ENCODE peak calls at places on chromosomes 11 and 22, in four cellular contexts. X is WTC11, Z is K562, R is GM12878. W is an unnamed sample.
A peak's percentile ranks its signal among the peaks of the same experiment; 100 is the strongest.

GRCh38 chr11:108483163-108483562 is 15.0 kb downstream of the POGLUT3 start:
- DNase-seq in Z (no peak), R (no peak), X (no peak), W (no peak)

GRCh38 chr22:41361716-41362310 is 19.9 kb upstream of the TEF start:
- DNase-seq in X (no peak), R (no peak), Z (no peak), W (no peak)

GRCh38 chr11:86980397-86980796 is 25.2 kb upstream of the FZD4 start:
- DNase-seq in R (no peak), Z (no peak), X (no peak), W (no peak)

GRCh38 chr11:128205796-128206195 is 381.6 kb downstream of the ETS1 start:
- DNase-seq in X (no peak), Z (no peak), R (no peak), W (no peak)

GRCh38 chr22:23762866-23763578 is at the start of gene C22orf15:
- DNase-seq in X (peak; percentile 65), Z (no peak), R (no peak), W (peak; percentile 19)

GRCh38 chr11:15258433-15259350 is 144.0 kb downstream of the INSC start:
- DNase-seq in X (no peak), R (no peak), Z (no peak), W (no peak)

GRCh38 chr11:22725079-22725478 is 58.7 kb downstream of the GAS2 start:
- DNase-seq in X (no peak), R (no peak), Z (no peak), W (no peak)

GRCh38 chr11:44530413-44531115 is 34.9 kb upstream of the CD82 start:
- DNase-seq in R (no peak), X (no peak), Z (peak; percentile 42), W (no peak)

GRCh38 chr22:43853328-43853931 is 8.9 kb downstream of the SULT4A1 start:
- DNase-seq in X (peak; percentile 42), R (no peak), Z (no peak), W (no peak)

GRCh38 chr11:128552783-128553661 is 34.3 kb downstream of the ETS1 start:
- DNase-seq in X (no peak), Z (no peak), R (peak; percentile 95), W (no peak)

GRCh38 chr11:28343304-28344233 is 235.4 kb downstream of the METTL15 start:
- DNase-seq in R (no peak), Z (peak; percentile 33), X (no peak), W (no peak)

GRCh38 chr22:23752090-23752691 is 1.3 kb upstream of the ZNF70 start:
- DNase-seq in X (no peak), Z (no peak), R (no peak), W (peak; percentile 30)

DNA sequence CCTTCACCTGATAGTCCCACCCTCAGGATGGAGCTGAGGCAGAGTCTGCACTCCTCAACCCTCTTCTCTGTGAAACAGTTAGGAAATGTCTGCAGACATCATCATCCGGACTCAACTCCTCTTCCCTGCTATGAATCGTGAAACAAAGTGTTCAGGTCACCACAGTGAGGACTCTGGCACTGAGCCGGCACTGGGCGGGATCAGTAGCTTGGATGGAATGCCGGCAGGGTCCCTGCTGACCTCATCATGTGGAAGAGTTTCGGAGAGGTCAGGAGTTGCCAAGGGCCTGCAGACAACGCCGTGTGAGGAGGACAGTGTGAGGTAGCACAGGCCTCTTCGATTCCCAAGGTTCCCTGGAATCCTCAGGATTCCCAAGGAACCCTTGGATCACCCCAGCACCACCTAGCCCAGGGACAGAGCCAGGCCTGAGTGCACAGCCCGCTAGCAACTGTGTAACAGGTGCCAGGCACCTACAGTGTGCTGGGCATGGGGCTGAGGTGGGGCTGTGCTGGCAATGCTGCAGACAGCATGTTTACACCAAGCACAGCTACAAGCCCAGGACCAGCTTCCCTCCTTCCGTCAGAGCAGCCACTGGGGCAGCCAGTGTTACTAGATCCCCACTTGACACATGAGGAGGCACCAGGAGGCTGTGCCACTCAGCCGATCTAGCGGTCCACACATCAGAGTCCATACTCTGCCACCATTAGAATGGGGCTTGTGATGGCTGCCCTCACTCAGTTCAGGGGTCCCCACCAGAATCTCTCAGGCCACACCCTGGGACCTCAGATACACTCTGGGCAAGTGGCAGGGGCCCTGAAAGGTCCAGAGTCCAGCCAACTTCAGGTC is 693 bp upstream of the LINC01488 start:
- DNase-seq in Z (no peak), R (no peak), X (no peak), W (no peak)
- TF ChIP-seq MAX in Z (no peak), R (no peak), X (no peak), W (no peak)

DNA sequence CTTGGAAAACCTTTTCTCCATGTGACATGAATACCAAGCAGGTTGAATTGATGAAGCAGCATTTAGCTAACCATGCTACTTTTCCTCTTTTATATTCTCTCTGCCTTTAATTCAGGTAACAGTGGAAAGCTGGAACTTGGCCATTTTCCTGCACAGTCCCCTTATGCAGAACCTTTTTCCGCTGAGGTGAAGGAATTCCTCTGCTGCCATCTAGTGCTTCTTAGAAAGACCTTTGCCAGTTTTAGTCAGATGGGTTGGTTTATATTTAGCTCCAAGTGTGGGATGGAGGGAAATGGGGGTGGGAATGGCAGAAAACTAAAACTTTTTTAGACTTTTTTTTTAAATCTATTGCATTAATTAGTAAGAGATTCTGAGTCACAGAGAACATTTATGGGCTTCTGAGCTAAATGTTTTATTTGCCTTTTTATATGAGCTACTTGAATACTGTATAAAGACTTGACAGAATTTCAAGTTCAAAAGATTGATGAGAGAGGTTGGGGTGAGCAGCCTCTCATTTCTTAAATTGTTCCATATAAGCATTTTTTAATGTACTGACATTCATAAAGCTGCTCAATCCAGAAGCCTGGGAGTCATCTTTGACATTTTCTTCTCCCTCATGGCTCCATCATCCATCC is 153.9 kb upstream of the ZC3H12C start:
- DNase-seq in R (no peak), Z (peak; percentile 41), X (no peak), W (peak; percentile 50)
- TF ChIP-seq USF1 in R (no peak), Z (no peak), X (no peak), W (no peak)

GRCh38 chr11:11836676-11837231 is 5.0 kb upstream of the USP47 start:
- DNase-seq in X (no peak), R (no peak), Z (no peak), W (no peak)
- TF ChIP-seq MAX in X (no peak), R (no peak), Z (no peak), W (no peak)

GRCh38 chr11:130715085-130715932 is 201.0 kb downstream of the SNX19 start:
- DNase-seq in Z (no peak), X (no peak), R (no peak), W (no peak)
- TF ChIP-seq USF1 in Z (no peak), X (no peak), R (no peak), W (no peak)